ENCODE peak calls at places on chromosome 22, in five cellular contexts. H is Karpas-422, V is IMR-90, M is NT2/D1, Y is thoracic aorta. Q is an unnamed sample.
A peak's percentile ranks its signal among the peaks of the same experiment; 100 is the strongest.

GRCh38 chr22:22609271-22609670 is 35.1 kb upstream of the GGTLC2 start:
- DNase-seq in M (no peak), V (peak; percentile 8), H (no peak), Y (no peak), Q (no peak)

GRCh38 chr22:49763138-49763537 is 64.5 kb downstream of the BRD1 start:
- DNase-seq in Y (no peak), M (no peak), V (no peak), H (no peak), Q (no peak)

GRCh38 chr22:49024775-49025440 is 802.8 kb downstream of the BRD1 start:
- DNase-seq in V (no peak), Y (no peak), M (no peak), H (no peak), Q (no peak)

GRCh38 chr22:24894998-24895397 is 51.5 kb downstream of the LHFPL7 start:
- DNase-seq in V (no peak), Y (peak; percentile 39), H (no peak), M (no peak), Q (no peak)

GRCh38 chr22:47401592-47401898 is 639.1 kb downstream of the TBC1D22A start:
- DNase-seq in Y (no peak), M (no peak), V (no peak), H (no peak), Q (no peak)

GRCh38 chr22:24424001-24424900 is 3.1 kb upstream of the ADORA2A start:
- DNase-seq in V (no peak), Y (no peak), H (peak; percentile 77), M (no peak), Q (no peak)

GRCh38 chr22:29195118-29195963 is 10.4 kb upstream of the EMID1 start:
- DNase-seq in V (no peak), Y (no peak), M (no peak), H (no peak), Q (no peak)

GRCh38 chr22:41910050-41910598 is 4.8 kb downstream of the SHISA8 start:
- DNase-seq in M (no peak), Y (no peak), V (no peak), H (no peak), Q (no peak)

GRCh38 chr22:46673677-46674236 is 53.6 kb downstream of the GRAMD4 start:
- DNase-seq in M (no peak), Y (no peak), V (no peak), H (no peak), Q (no peak)

GRCh38 chr22:49004484-49005399 is 822.9 kb downstream of the BRD1 start:
- DNase-seq in H (no peak), V (no peak), Y (no peak), M (no peak), Q (no peak)

GRCh38 chr22:38316340-38317236 is 645 bp downstream of the CSNK1E start:
- DNase-seq in V (peak; percentile 51), Y (no peak), H (peak; percentile 74), M (no peak), Q (peak; percentile 10)

GRCh38 chr22:44337658-44338004 is 24.9 kb upstream of the SHISAL1 start:
- DNase-seq in M (no peak), V (peak; percentile 75), H (no peak), Y (peak; percentile 40), Q (no peak)

GRCh38 chr22:46613606-46613997 is 6.6 kb upstream of the GRAMD4 start:
- DNase-seq in Y (no peak), M (peak; percentile 11), V (no peak), H (peak; percentile 92), Q (no peak)

GRCh38 chr22:37258810-37259472 is 14.9 kb upstream of the RAC2 start:
- DNase-seq in V (no peak), M (no peak), Y (no peak), H (peak; percentile 57), Q (no peak)

GRCh38 chr22:31350410-31350863 is 4.3 kb upstream of the PATZ1 start:
- DNase-seq in Y (no peak), M (no peak), H (no peak), V (no peak), Q (peak; percentile 80)

GRCh38 chr22:40588726-40589125 is 47.8 kb downstream of the MRTFA start:
- DNase-seq in Y (no peak), H (no peak), M (no peak), V (peak; percentile 70), Q (no peak)

GRCh38 chr22:25752615-25753214 is 10.7 kb downstream of the MYO18B start:
- DNase-seq in H (no peak), M (no peak), V (no peak), Y (no peak), Q (no peak)

GRCh38 chr22:41983516-41983915 is 14.3 kb downstream of the SEPTIN3 start:
- DNase-seq in Y (no peak), M (no peak), H (no peak), V (no peak), Q (no peak)

GRCh38 chr22:37633082-37633692 is 6.3 kb upstream of the SH3BP1 start:
- DNase-seq in V (no peak), Y (no peak), H (peak; percentile 66), M (no peak), Q (no peak)

GRCh38 chr22:45235101-45235777 is 5.5 kb downstream of the KIAA0930 start:
- DNase-seq in M (no peak), Y (no peak), V (no peak), H (peak; percentile 87), Q (no peak)

GRCh38 chr22:49507607-49508292 is 319.9 kb downstream of the BRD1 start:
- DNase-seq in Y (no peak), M (no peak), V (no peak), H (no peak), Q (no peak)

GRCh38 chr22:37485006-37485713 is 1.0 kb downstream of the MFNG start:
- DNase-seq in V (no peak), H (peak; percentile 86), M (no peak), Y (no peak), Q (peak; percentile 53)

GRCh38 chr22:24060375-24060788 is 49.3 kb downstream of the CABIN1 start:
- DNase-seq in Y (peak; percentile 45), H (no peak), M (no peak), V (peak; percentile 96), Q (no peak)

GRCh38 chr22:27409299-27409698 is 392.3 kb downstream of the MN1 start:
- DNase-seq in H (no peak), Y (no peak), M (no peak), V (no peak), Q (no peak)

DNA sequence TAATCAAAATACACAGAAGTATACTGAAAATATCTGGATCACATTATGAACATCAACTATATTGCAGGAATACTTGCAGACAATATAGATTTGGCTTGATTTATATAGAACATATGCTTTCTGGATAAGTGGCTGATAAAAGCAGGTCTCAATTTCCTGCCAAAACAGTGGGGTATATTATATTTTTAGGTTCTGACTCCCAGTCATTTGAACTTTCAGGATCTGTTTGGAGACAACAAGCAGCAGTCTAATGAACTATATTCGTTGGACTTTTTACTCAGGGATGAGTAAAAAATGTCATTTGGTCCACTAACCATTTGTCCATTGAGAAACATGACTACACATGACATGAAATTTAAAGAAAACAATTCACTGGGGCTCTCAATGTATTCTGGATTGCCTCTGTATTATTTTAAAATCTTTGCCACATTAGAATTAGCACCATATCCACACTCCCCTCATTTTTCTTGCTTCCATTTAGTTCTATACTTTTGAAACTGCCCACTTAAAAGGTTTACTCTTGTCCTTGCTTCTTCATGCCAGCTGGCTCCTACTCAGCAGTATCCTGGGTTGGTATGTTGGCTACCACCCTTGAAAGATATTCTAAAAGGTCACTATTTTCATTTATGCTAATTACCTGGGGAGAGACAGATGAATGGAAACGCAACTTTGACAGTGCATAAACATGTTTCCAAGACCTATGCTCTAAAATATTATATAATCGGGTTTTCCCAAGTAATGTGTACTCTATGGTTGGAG is 153.0 kb downstream of the APOL5 start:
- DNase-seq in H (no peak), Y (no peak), V (no peak), M (no peak), Q (no peak)
- H3K4me1 ChIP-seq in H (peaks cover 5% of the 10 kb centered on the region), Y (peaks cover 17% of the 10 kb centered on the region), V (peaks cover 4% of the 10 kb centered on the region), M (no peaks in the 10 kb centered on the region), Q (no peaks in the 10 kb centered on the region)

DNA sequence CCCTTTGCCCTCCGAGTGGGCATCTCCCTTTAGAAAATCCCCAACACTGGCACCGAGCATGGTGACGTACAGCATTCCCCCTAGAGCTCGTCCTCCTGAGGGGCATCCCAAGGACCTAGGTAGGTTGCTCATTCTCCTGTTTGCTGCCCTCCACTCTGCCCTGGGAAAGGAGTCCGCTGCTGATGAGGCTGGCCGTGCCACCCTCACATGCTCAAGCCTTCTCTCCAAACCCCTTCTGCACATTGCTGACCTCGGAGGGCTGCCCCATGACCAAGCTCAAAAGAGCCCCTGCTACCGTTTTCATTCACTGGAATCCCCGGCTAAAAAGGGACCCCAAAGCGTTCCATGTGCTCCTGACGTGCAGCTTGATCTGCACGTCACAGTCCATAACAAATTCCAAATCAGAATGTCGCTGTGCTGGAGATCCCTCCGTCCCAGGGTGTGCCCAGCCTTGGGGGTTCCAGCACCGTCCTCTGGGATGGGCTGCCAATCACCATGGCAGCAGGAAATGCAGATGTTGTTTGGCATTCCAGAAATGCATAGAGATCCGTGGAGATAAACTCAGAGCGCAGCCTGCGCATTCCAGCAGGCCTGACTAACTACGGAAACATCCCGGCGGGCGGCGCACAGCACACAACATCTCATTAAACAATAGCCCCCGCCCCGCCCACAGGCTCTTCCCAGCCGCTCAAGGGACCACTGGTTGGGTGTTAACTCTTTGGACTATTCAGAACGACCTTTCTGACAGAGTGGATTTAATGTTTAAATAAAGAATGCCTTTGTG is 26.3 kb upstream of the GNB1L start:
- DNase-seq in Y (no peak), V (peak; percentile 94), M (peak; percentile 94), H (no peak), Q (peak; percentile 97)
- H3K36me3 ChIP-seq in Y (peaks cover 9% of the 10 kb centered on the region), V (no peaks in the 10 kb centered on the region), M (peaks cover 35% of the 10 kb centered on the region), H (no peaks in the 10 kb centered on the region), Q (no peaks in the 10 kb centered on the region)

GRCh38 chr22:35352214-35353111 is 28.4 kb upstream of the HMOX1 start:
- DNase-seq in V (no peak), H (peak; percentile 87), M (no peak), Y (peak; percentile 62), Q (peak; percentile 32)

GRCh38 chr22:35357883-35358621 is 22.8 kb upstream of the HMOX1 start:
- DNase-seq in H (no peak), Y (no peak), V (peak; percentile 40), M (no peak), Q (no peak)

GRCh38 chr22:35354068-35354467 is 26.8 kb upstream of the HMOX1 start:
- DNase-seq in V (no peak), M (no peak), H (no peak), Y (no peak), Q (no peak)

GRCh38 chr22:35353318-35353717 is 27.6 kb upstream of the HMOX1 start:
- DNase-seq in V (no peak), Y (no peak), H (no peak), M (no peak), Q (no peak)

DNA sequence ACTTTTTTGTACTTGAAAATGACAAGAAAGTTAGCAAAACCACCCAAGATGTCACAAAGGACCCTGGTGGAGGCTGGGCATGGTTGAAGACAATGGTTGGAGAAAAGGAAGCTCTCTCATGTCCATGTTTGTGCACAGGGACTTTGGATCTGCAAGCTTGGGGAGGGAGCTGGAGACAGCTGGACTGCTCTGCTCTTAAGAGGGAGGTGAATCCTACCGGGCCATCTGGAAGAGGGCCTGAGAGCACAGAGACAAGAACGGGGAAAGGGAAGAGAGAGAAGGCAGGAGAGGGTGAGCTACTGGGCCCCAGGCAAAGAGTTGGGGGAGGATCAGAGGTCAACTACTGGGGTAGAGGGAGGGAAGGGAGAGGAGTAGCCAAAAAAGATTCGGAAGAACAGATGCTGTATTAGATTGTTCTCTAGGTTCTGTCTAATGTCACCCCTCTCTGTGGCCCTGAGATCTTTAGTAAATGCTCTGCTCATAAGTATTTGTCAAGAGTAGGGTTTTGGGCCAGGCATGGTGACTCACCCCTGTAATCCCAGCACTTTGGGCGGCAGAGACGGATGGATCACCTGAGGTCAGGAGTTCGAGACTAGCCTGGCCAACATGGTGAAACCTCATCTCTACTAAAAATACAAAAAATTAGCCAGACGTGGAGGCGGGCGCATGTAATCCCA is 25.0 kb upstream of the HMOX1 start:
- DNase-seq in V (peak; percentile 23), M (no peak), H (no peak), Y (no peak), Q (no peak)
- H3K4me1 ChIP-seq in V (peaks cover 8% of the 10 kb centered on the region), M (peaks cover 8% of the 10 kb centered on the region), H (peaks cover 25% of the 10 kb centered on the region), Y (peaks cover 12% of the 10 kb centered on the region), Q (peaks cover 10% of the 10 kb centered on the region)

GRCh38 chr22:32693102-32693501 is 108.4 kb upstream of the TIMP3 start:
- DNase-seq in M (no peak), V (no peak), H (no peak), Y (no peak), Q (no peak)
- H3K36me3 ChIP-seq in M (no peaks in the 10 kb centered on the region), V (no peaks in the 10 kb centered on the region), H (no peaks in the 10 kb centered on the region), Y (no peaks in the 10 kb centered on the region), Q (no peaks in the 10 kb centered on the region)

Q was measured in HAP-1.